ENCODE peak calls at places on chromosomes 1 and 21, in nine cellular contexts. Y, I, P, D, M, T, R, A and O are unnamed samples.

GRCh38 chr1:155012052-155012546 is 9.5 kb downstream of the ZBTB7B start:
- DNase-seq in Y (peak; percentile 67), I (peak; percentile 88), P (no peak), D (peak; percentile 89), M (peak; percentile 85), T (no peak), R (no peak), A (no peak), O (peak; percentile 57)

GRCh38 chr1:85623061-85623471 is 42.5 kb downstream of the CCN1 start:
- DNase-seq in Y (no peak), I (peak; percentile 89), P (no peak), D (no peak), M (no peak), T (no peak), R (no peak), A (no peak), O (no peak)

GRCh38 chr1:36705629-36706028 is 222.9 kb upstream of the CSF3R start:
- DNase-seq in Y (no peak), I (no peak), P (no peak), D (no peak), M (peak; percentile 42), T (no peak), R (no peak), A (no peak), O (no peak)

GRCh38 chr1:47779613-47780012 is 217.6 kb downstream of the TRABD2B start:
- DNase-seq in Y (no peak), I (no peak), P (no peak), D (no peak), M (no peak), T (no peak), R (no peak), A (no peak), O (no peak)

GRCh38 chr1:23951646-23952095 is 8.0 kb upstream of the PNRC2 start:
- DNase-seq in Y (peak; percentile 52), I (peak; percentile 81), P (no peak), D (no peak), M (no peak), T (no peak), R (no peak), A (no peak), O (no peak)

GRCh38 chr1:33820804-33821203 is 43.1 kb upstream of the HMGB4 start:
- DNase-seq in Y (no peak), I (no peak), P (no peak), D (no peak), M (no peak), T (no peak), R (no peak), A (no peak), O (no peak)

GRCh38 chr1:30477588-30477987 is 245.8 kb downstream of the MATN1 start:
- DNase-seq in Y (no peak), I (no peak), P (no peak), D (no peak), M (no peak), T (no peak), R (no peak), A (no peak), O (no peak)

GRCh38 chr1:207904377-207904902 is 6.5 kb downstream of the CD34 start:
- DNase-seq in Y (no peak), I (no peak), P (no peak), D (no peak), M (peak; percentile 55), T (no peak), R (no peak), A (no peak), O (no peak)

GRCh38 chr1:34037109-34037508 is 127.9 kb downstream of the CSMD2 start:
- DNase-seq in Y (no peak), I (no peak), P (no peak), D (no peak), M (no peak), T (peak; percentile 15), R (no peak), A (no peak), O (no peak)

GRCh38 chr1:165828581-165829329 is 1.3 kb downstream of the UCK2 start:
- DNase-seq in Y (peak; percentile 82), I (peak; percentile 89), P (peak; percentile 43), D (no peak), M (peak; percentile 83), T (peak; percentile 54), R (peak; percentile 53), A (peak; percentile 34), O (peak; percentile 56)

GRCh38 chr1:165829888-165830287 is 2.5 kb downstream of the UCK2 start:
- DNase-seq in Y (no peak), I (no peak), P (no peak), D (no peak), M (no peak), T (no peak), R (no peak), A (no peak), O (no peak)

GRCh38 chr1:165826565-165826964 is 849 bp upstream of the UCK2 start:
- DNase-seq in Y (no peak), I (no peak), P (no peak), D (no peak), M (no peak), T (no peak), R (no peak), A (no peak), O (no peak)

GRCh38 chr1:165827199-165828102 is at the start of gene UCK2:
- DNase-seq in Y (peak; percentile 85), I (peak; percentile 68), P (peak; percentile 68), D (peak; percentile 68), M (peak; percentile 88), T (peak; percentile 81), R (no peak), A (peak; percentile 72), O (peak; percentile 81)

GRCh38 chr1:165828103-165828558 is 717 bp downstream of the UCK2 start:
- DNase-seq in Y (peak; percentile 65), I (peak; percentile 38), P (peak; percentile 50), D (no peak), M (peak; percentile 88), T (peak; percentile 62), R (no peak), A (no peak), O (peak; percentile 52)
- TF ChIP-seq CTCF in Y (no peak), I (no peak), P (no peak), D (no peak), M (no peak), T (no peak), R (no peak), A (no peak), O (no peak)

DNA sequence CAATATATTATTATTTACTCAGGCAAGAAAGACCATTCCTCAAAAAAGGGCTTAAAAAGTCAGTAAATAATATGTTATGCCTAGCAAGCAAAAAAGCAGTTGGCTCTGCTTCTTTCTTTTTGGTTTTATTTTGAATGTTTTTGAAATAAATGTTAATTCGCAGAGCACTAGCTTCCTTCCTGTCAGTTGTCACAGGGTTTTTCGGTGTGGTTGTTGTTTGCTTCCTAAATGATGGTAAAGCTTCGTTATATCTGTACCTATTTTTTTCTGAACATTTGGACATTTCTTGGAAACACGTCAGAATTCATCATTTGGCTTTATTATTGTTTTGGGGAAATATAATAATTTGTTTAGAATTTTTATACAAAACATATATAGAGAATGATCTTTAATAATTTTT is 352.0 kb upstream of the SGIP1 start:
- DNase-seq in Y (no peak), I (no peak), P (no peak), D (no peak), M (no peak), T (no peak), R (no peak), A (no peak), O (no peak)
- TF ChIP-seq CTCF in Y (no peak), I (no peak), P (no peak), D (no peak), M (no peak), T (no peak), R (no peak), A (no peak), O (no peak)

GRCh38 chr21:31660134-31660565 is 657 bp downstream of the SOD1 start:
- DNase-seq in Y (peak; percentile 61), I (peak; percentile 30), P (peak; percentile 34), D (no peak), M (peak; percentile 53), T (peak; percentile 49), R (no peak), A (no peak), O (peak; percentile 69)

GRCh38 chr21:31658053-31658452 is 1.4 kb upstream of the SOD1 start:
- DNase-seq in Y (no peak), I (no peak), P (no peak), D (no peak), M (no peak), T (no peak), R (no peak), A (no peak), O (no peak)

GRCh38 chr21:31656199-31657095 is 3.0 kb upstream of the SOD1 start:
- DNase-seq in Y (no peak), I (no peak), P (no peak), D (no peak), M (no peak), T (no peak), R (no peak), A (no peak), O (no peak)

GRCh38 chr21:31663584-31664249 is 4.2 kb downstream of the SOD1 start:
- DNase-seq in Y (no peak), I (no peak), P (no peak), D (no peak), M (no peak), T (no peak), R (no peak), A (no peak), O (no peak)

DNA sequence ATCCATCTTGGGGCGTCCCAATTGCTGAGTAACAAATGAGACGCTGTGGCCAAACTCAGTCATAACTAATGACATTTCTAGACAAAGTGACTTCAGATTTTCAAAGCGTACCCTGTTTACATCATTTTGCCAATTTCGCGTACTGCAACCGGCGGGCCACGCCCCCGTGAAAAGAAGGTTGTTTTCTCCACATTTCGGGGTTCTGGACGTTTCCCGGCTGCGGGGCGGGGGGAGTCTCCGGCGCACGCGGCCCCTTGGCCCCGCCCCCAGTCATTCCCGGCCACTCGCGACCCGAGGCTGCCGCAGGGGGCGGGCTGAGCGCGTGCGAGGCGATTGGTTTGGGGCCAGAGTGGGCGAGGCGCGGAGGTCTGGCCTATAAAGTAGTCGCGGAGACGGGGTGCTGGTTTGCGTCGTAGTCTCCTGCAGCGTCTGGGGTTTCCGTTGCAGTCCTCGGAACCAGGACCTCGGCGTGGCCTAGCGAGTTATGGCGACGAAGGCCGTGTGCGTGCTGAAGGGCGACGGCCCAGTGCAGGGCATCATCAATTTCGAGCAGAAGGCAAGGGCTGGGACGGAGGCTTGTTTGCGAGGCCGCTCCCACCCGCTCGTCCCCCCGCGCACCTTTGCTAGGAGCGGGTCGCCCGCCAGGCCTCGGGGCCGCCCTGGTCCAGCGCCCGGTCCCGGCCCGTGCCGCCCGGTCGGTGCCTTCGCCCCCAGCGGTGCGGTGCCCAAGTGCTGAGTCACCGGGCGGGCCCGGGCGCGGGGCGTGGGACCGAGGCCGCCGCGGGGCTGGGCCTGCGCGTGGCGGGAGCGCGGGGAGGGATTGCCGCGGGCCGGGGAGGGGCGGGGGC is at the start of gene SOD1:
- DNase-seq in Y (peak; percentile 95), I (peak; percentile 92), P (peak; percentile 93), D (peak; percentile 96), M (peak; percentile 94), T (peak; percentile 93), R (peak; percentile 68), A (peak; percentile 85), O (peak; percentile 93)
- TF ChIP-seq CTCF in Y (no peak), I (no peak), P (no peak), D (peak; percentile 27), M (no peak), T (no peak), R (no peak), A (peak; percentile 9), O (no peak)

DNA sequence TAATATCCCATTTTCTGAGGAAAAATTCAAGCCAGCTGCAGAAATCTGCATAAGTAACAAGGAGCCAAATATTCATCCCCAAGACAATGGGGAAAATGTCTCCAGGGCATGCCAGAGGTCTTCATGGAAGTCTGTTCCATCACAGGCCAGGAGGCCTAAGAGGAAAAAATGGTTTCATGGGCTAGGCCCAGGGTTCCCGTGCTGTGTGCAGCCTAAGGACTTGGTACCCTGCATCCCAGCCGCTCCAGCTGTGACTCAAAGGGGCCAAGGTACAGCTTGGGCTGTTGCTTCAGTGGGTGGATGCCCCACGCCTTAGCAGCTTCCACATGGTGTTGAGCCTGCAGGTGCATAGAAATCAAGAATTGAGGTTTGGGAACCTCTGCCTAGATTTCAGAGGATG is 173.5 kb downstream of the LMX1A start:
- DNase-seq in Y (no peak), I (no peak), P (no peak), D (no peak), M (no peak), T (no peak), R (no peak), A (no peak), O (no peak)
- TF ChIP-seq CTCF in Y (no peak), I (no peak), P (no peak), D (no peak), M (no peak), T (no peak), R (no peak), A (no peak), O (no peak)